ENCODE peak calls at places on chromosomes 3 and 15, in five cellular contexts. O, Z, Y, R and K are unnamed samples.

GRCh38 chr3:148930785-148931184 is 60.6 kb upstream of the GYG1 start:
- DNase-seq in O (no peak), Z (peak; percentile 11), Y (no peak), R (no peak), K (no peak)

GRCh38 chr3:55955891-55956477 is 468.9 kb upstream of the WNT5A start:
- DNase-seq in O (no peak), Z (no peak), Y (no peak), R (no peak), K (no peak)

GRCh38 chr3:10515884-10516495 is 10.6 kb upstream of the ATP2B2 start:
- DNase-seq in O (peak; percentile 54), Z (no peak), Y (no peak), R (no peak), K (no peak)

GRCh38 chr3:17077614-17078013 is 192.9 kb downstream of the PLCL2 start:
- DNase-seq in O (no peak), Z (no peak), Y (no peak), R (peak; percentile 54), K (no peak)

GRCh38 chr3:71428841-71429609 is 154.5 kb downstream of the FOXP1 start:
- DNase-seq in O (no peak), Z (no peak), Y (no peak), R (no peak), K (no peak)

GRCh38 chr3:17629400-17629799 is 113.0 kb downstream of the TBC1D5 start:
- DNase-seq in O (no peak), Z (no peak), Y (no peak), R (no peak), K (no peak)

GRCh38 chr15:70560617-70561328 is 202.6 kb downstream of the UACA start:
- DNase-seq in O (no peak), Z (no peak), Y (no peak), R (no peak), K (no peak)

GRCh38 chr3:171876651-171877272 is 33.6 kb downstream of the TMEM212 start:
- DNase-seq in O (no peak), Z (no peak), Y (no peak), R (no peak), K (no peak)

GRCh38 chr3:38599886-38600285 is 49.6 kb downstream of the SCN5A start:
- DNase-seq in O (peak; percentile 16), Z (no peak), Y (no peak), R (no peak), K (no peak)

GRCh38 chr3:148532326-148532725 is 165.4 kb upstream of the AGTR1 start:
- DNase-seq in O (no peak), Z (no peak), Y (no peak), R (no peak), K (no peak)

GRCh38 chr15:89749951-89750559 is 994 bp downstream of the MESP1 start:
- DNase-seq in O (no peak), Z (no peak), Y (no peak), R (no peak), K (no peak)

GRCh38 chr3:123750659-123751420 is 133.3 kb downstream of the MYLK start:
- DNase-seq in O (no peak), Z (peak; percentile 52), Y (no peak), R (no peak), K (no peak)

GRCh38 chr3:46995901-46996562 is 16.6 kb downstream of the NBEAL2 start:
- DNase-seq in O (no peak), Z (no peak), Y (no peak), R (peak; percentile 27), K (no peak)

GRCh38 chr3:100796556-100796955 is 87.3 kb downstream of the TFG start:
- DNase-seq in O (no peak), Z (no peak), Y (peak; percentile 51), R (no peak), K (peak; percentile 17)

GRCh38 chr3:160108357-160108756 is 116.9 kb upstream of the C3orf80 start:
- DNase-seq in O (no peak), Z (no peak), Y (no peak), R (no peak), K (no peak)

GRCh38 chr3:87674397-87675161 is 384.2 kb downstream of the CGGBP1 start:
- DNase-seq in O (no peak), Z (no peak), Y (peak; percentile 15), R (no peak), K (no peak)

GRCh38 chr3:81684739-81685395 is 76.6 kb downstream of the GBE1 start:
- DNase-seq in O (no peak), Z (peak; percentile 3), Y (no peak), R (no peak), K (no peak)

GRCh38 chr3:79515072-79515471 is 252.7 kb downstream of the ROBO1 start:
- DNase-seq in O (no peak), Z (no peak), Y (no peak), R (no peak), K (peak; percentile 78)

GRCh38 chr15:39752991-39753390 is 29.6 kb downstream of the FSIP1 start:
- DNase-seq in O (no peak), Z (no peak), Y (no peak), R (no peak), K (no peak)

GRCh38 chr3:66140763-66141372 is 79.9 kb upstream of the SLC25A26 start:
- DNase-seq in O (no peak), Z (no peak), Y (no peak), R (no peak), K (no peak)

GRCh38 chr3:32340639-32341365 is 50.9 kb upstream of the CMTM7 start:
- DNase-seq in O (no peak), Z (no peak), Y (peak; percentile 26), R (no peak), K (peak; percentile 58)

GRCh38 chr3:2873986-2874385 is 236.2 kb downstream of the IL5RA start:
- DNase-seq in O (no peak), Z (no peak), Y (no peak), R (no peak), K (no peak)

GRCh38 chr3:151709847-151710246 is 23.9 kb upstream of the AADACL2 start:
- DNase-seq in O (no peak), Z (no peak), Y (no peak), R (no peak), K (no peak)

GRCh38 chr3:52393131-52393807 is 51.6 kb downstream of the SEMA3G start:
- DNase-seq in O (peak; percentile 44), Z (no peak), Y (no peak), R (no peak), K (no peak)

GRCh38 chr3:102207173-102207572 is 227.6 kb upstream of the ZPLD1 start:
- DNase-seq in O (no peak), Z (no peak), Y (no peak), R (no peak), K (no peak)

GRCh38 chr3:101970212-101970611 is 120.9 kb downstream of the NFKBIZ start:
- DNase-seq in O (no peak), Z (no peak), Y (no peak), R (no peak), K (no peak)